ENCODE peak calls at places on chromosomes 16 and 17, in five cellular contexts. T is lung; U is activated naive CD4-positive, alpha-beta T cell; L is fibroblast of mammary gland; K is HCT116. Y is an unnamed sample.

GRCh38 chr17:17994271-17994670 is 21.6 kb downstream of the DRC3 start:
- DNase-seq in T (no peak), U (no peak), L (peak), K (peak), Y (no peak)

GRCh38 chr17:57466042-57466471 is 209.7 kb downstream of the MSI2 start:
- DNase-seq in T (no peak), U (no peak), L (no peak), K (no peak), Y (no peak)

GRCh38 chr17:147796-148740 is 10.7 kb downstream of the SCGB1C2 start:
- DNase-seq in T (no peak), U (no peak), L (no peak), K (no peak), Y (no peak)

GRCh38 chr16:8047711-8048110 is 542.6 kb downstream of the TMEM114 start:
- DNase-seq in T (no peak), U (no peak), L (no peak), K (no peak), Y (no peak)

GRCh38 chr16:51095890-51096626 is 55.0 kb downstream of the SALL1 start:
- DNase-seq in T (no peak), U (no peak), L (no peak), K (no peak), Y (no peak)

GRCh38 chr16:21952793-21953540 is at the start of gene UQCRC2:
- DNase-seq in T (peak), U (peak), L (peak), K (peak), Y (peak)

GRCh38 chr17:38509008-38509771 is 80.9 kb downstream of the ARHGAP23 start:
- DNase-seq in T (peak), U (peak), L (peak), K (peak), Y (peak)

GRCh38 chr16:80158766-80159165 is 382.0 kb upstream of the DYNLRB2 start:
- DNase-seq in T (no peak), U (no peak), L (peak), K (no peak), Y (no peak)

GRCh38 chr17:75754378-75755204 is 10.4 kb downstream of the GALK1 start:
- DNase-seq in T (no peak), U (no peak), L (peak), K (no peak), Y (no peak)

GRCh38 chr16:53626816-53627215 is 76.8 kb downstream of the RPGRIP1L start:
- DNase-seq in T (no peak), U (no peak), L (no peak), K (no peak), Y (no peak)

GRCh38 chr16:12833939-12834338 is 30.3 kb upstream of the CPPED1 start:
- DNase-seq in T (no peak), U (no peak), L (no peak), K (peak), Y (no peak)

GRCh38 chr17:74775409-74776043 is 619 bp downstream of the NAT9 start:
- DNase-seq in T (no peak), U (no peak), L (no peak), K (no peak), Y (no peak)

GRCh38 chr16:23410176-23410575 is 42.8 kb downstream of the COG7 start:
- DNase-seq in T (no peak), U (no peak), L (no peak), K (no peak), Y (no peak)

GRCh38 chr17:79482719-79483118 is 128.1 kb downstream of the RBFOX3 start:
- DNase-seq in T (no peak), U (no peak), L (no peak), K (no peak), Y (no peak)

GRCh38 chr16:75599452-75600277 is 23.4 kb downstream of the ADAT1 start:
- DNase-seq in T (no peak), U (no peak), L (no peak), K (no peak), Y (peak)

GRCh38 chr17:42709561-42709960 is 27.2 kb downstream of the CNTNAP1 start:
- DNase-seq in T (no peak), U (no peak), L (peak), K (no peak), Y (no peak)

GRCh38 chr17:48483471-48484131 is 47.2 kb downstream of the HOXB1 start:
- DNase-seq in T (no peak), U (no peak), L (peak), K (peak), Y (peak)

GRCh38 chr17:16820161-16820877 is 130.3 kb downstream of the CCDC144A start:
- DNase-seq in T (no peak), U (no peak), L (no peak), K (no peak), Y (peak)

GRCh38 chr16:15803608-15804007 is 53.2 kb downstream of the MYH11 start:
- DNase-seq in T (no peak), U (no peak), L (no peak), K (no peak), Y (no peak)

GRCh38 chr16:15403392-15403995 is 7.9 kb downstream of the MPV17L start:
- DNase-seq in T (no peak), U (no peak), L (peak), K (no peak), Y (no peak)

Y was measured in prostate gland.